ENCODE peak calls at places on chromosomes 6 and 20, in seven cellular contexts. Q is neuronal stem cell, Y is mesenchymal stem cell, O is H1, E is mesendoderm, F is H9, C is IMR-90. W is an unnamed sample.
A peak's percentile ranks its signal among the peaks of the same experiment; 100 is the strongest.

GRCh38 chr6:131269565-131270391 is 134.5 kb downstream of the AKAP7 start:
- DNase-seq in Q (no peak), Y (no peak), O (no peak), E (no peak), F (no peak), C (no peak), W (no peak)

GRCh38 chr6:103750603-103751002 is 1109.1 kb downstream of the HACE1 start:
- DNase-seq in Q (no peak), Y (no peak), O (no peak), E (no peak), F (peak; percentile 44), C (no peak), W (no peak)

GRCh38 chr20:32664352-32665159 is 9.2 kb downstream of the C20orf203 start:
- DNase-seq in Q (no peak), Y (no peak), O (no peak), E (no peak), F (no peak), C (no peak), W (no peak)

GRCh38 chr6:29516108-29516507 is 28.4 kb upstream of the MAS1L start:
- DNase-seq in Q (no peak), Y (no peak), O (no peak), E (no peak), F (no peak), C (peak; percentile 5), W (no peak)

GRCh38 chr6:52541135-52541534 is 35.7 kb downstream of the TRAM2 start:
- DNase-seq in Q (no peak), Y (no peak), O (no peak), E (no peak), F (no peak), C (no peak), W (no peak)

GRCh38 chr6:82611751-82612150 is 248.1 kb downstream of the TPBG start:
- DNase-seq in Q (no peak), Y (no peak), O (no peak), E (no peak), F (no peak), C (no peak), W (no peak)

GRCh38 chr6:106162926-106163325 is 76.8 kb downstream of the PRDM1 start:
- DNase-seq in Q (no peak), Y (no peak), O (no peak), E (no peak), F (no peak), C (no peak), W (no peak)

GRCh38 chr6:111642463-111643158 is 36.9 kb upstream of the TRAF3IP2 start:
- DNase-seq in Q (no peak), Y (peak; percentile 74), O (peak; percentile 69), E (peak; percentile 79), F (peak; percentile 78), C (peak; percentile 66), W (peak; percentile 75)

GRCh38 chr20:38127011-38127621 is 38.0 kb downstream of the TGM2 start:
- DNase-seq in Q (no peak), Y (peak; percentile 86), O (no peak), E (no peak), F (no peak), C (peak; percentile 83), W (no peak)

GRCh38 chr6:99111590-99111989 is 163.8 kb upstream of the FBXL4 start:
- DNase-seq in Q (no peak), Y (no peak), O (no peak), E (no peak), F (no peak), C (no peak), W (no peak)

GRCh38 chr6:43781941-43782704 is 12.1 kb downstream of the VEGFA start:
- DNase-seq in Q (no peak), Y (no peak), O (no peak), E (no peak), F (no peak), C (no peak), W (no peak)

GRCh38 chr6:56292505-56293181 is 45.3 kb upstream of the COL21A1 start:
- DNase-seq in Q (peak; percentile 51), Y (peak; percentile 75), O (peak; percentile 50), E (peak; percentile 77), F (peak; percentile 52), C (peak; percentile 62), W (peak; percentile 64)

GRCh38 chr6:155400022-155400965 is 55.3 kb downstream of the NOX3 start:
- DNase-seq in Q (no peak), Y (no peak), O (no peak), E (no peak), F (no peak), C (no peak), W (peak; percentile 20)

GRCh38 chr6:4355241-4355640 is 219.9 kb upstream of the ECI2 start:
- DNase-seq in Q (no peak), Y (peak; percentile 88), O (no peak), E (peak; percentile 46), F (no peak), C (peak; percentile 95), W (no peak)

GRCh38 chr6:136699358-136699757 is 92.9 kb downstream of the MAP3K5 start:
- DNase-seq in Q (no peak), Y (no peak), O (no peak), E (no peak), F (no peak), C (no peak), W (no peak)

GRCh38 chr6:137234505-137234863 is 15.3 kb upstream of the IFNGR1 start:
- DNase-seq in Q (no peak), Y (no peak), O (no peak), E (no peak), F (no peak), C (no peak), W (no peak)

GRCh38 chr6:79670789-79671188 is 39.7 kb downstream of the SH3BGRL2 start:
- DNase-seq in Q (no peak), Y (no peak), O (no peak), E (peak; percentile 51), F (no peak), C (no peak), W (no peak)

GRCh38 chr6:35757461-35758123 is 18.8 kb upstream of the CLPSL2 start:
- DNase-seq in Q (no peak), Y (peak; percentile 52), O (no peak), E (peak; percentile 89), F (peak; percentile 80), C (peak; percentile 28), W (no peak)

GRCh38 chr6:127457444-127458064 is 1.6 kb downstream of the KIAA0408 start:
- DNase-seq in Q (no peak), Y (peak; percentile 65), O (no peak), E (peak; percentile 10), F (no peak), C (peak; percentile 81), W (no peak)

GRCh38 chr6:87700729-87701675 is 1.0 kb downstream of the AKIRIN2 start:
- DNase-seq in Q (peak; percentile 39), Y (peak; percentile 74), O (peak; percentile 52), E (peak; percentile 77), F (no peak), C (peak; percentile 62), W (peak; percentile 57)

GRCh38 chr6:110618591-110619267 is 142.3 kb upstream of the SLC22A16 start:
- DNase-seq in Q (peak; percentile 6), Y (peak; percentile 7), O (no peak), E (peak; percentile 79), F (no peak), C (peak; percentile 28), W (no peak)

DNA sequence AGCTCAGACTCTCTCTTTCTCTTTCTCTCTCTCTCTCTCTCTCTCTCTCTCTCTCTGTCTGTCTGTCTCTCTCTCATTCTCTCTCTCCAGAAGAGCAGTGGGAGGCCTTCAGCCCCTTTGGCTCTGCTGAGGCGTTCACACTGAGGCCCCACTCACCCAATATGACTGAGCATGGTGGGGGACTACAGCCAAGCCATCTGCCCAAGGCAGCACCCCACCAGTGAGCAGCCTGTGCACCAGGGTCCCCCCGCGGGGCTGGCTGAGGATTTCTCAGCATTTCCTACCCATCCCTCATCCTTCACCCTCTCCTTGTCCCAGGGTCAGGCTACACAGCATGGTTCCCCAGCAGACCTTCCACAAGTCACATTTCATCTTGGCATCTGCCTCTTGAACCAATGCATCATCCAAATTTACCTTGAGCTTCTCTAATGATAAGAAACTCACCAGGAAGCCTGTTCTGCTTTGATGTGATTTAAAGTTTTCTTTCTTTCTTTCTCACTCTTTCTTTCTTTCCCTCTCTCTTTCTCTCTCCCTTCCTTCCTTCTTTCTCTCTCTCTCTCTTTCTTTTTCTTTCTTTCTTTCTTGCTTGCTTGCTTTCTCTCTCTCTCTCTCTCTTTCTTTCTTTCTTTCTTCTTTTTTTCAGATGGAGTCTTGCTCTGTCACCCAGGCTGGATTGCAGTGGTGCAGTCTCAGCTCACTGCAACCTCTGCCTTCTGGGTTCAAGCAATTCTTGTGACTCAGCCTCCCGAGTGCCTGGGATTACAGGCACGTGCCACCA is 47.1 kb upstream of the NXT1 start:
- DNase-seq in Q (no peak), Y (no peak), O (no peak), E (no peak), F (no peak), C (no peak), W (no peak)
- H4K8ac ChIP-seq in Q (no peak overlapping the region), Y (no peak overlapping the region), O (no peak overlapping the region), E (no peak overlapping the region), F (no peak overlapping the region), C (no peak overlapping the region), W (no peak overlapping the region)

GRCh38 chr6:63268574-63268973 is 51.2 kb downstream of the LGSN start:
- DNase-seq in Q (no peak), Y (no peak), O (no peak), E (no peak), F (no peak), C (no peak), W (no peak)

GRCh38 chr6:63269470-63269869 is 50.3 kb downstream of the LGSN start:
- DNase-seq in Q (no peak), Y (no peak), O (no peak), E (peak; percentile 62), F (no peak), C (no peak), W (no peak)

GRCh38 chr6:63275953-63276352 is 43.8 kb downstream of the LGSN start:
- DNase-seq in Q (no peak), Y (no peak), O (no peak), E (no peak), F (no peak), C (no peak), W (no peak)

GRCh38 chr6:63267828-63268227 is 52.0 kb downstream of the LGSN start:
- DNase-seq in Q (no peak), Y (no peak), O (no peak), E (no peak), F (no peak), C (no peak), W (no peak)

DNA sequence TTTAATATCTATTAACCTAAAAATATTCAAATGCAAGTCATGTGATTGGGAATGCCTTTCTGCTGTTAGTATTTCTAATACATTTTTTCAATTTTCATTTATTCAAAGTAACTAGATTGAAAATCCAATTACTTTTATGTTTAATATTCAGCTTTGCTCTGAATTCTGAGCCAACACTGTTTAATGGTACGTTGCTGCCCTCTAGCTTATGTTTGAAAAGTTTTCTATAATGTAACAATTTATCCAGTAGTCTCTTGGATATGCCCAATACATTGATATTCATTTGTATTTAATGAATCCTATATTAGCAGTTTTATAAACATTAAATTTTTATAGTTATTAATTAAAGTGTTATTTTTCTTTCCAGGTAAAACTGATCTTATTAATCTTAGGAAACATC is 47.4 kb downstream of the LGSN start:
- DNase-seq in Q (no peak), Y (peak; percentile 43), O (no peak), E (peak; percentile 47), F (no peak), C (peak; percentile 35), W (no peak)
- H4K8ac ChIP-seq in Q (no peak overlapping the region), Y (no peak overlapping the region), O (no peak overlapping the region), E (no peak overlapping the region), F (no peak overlapping the region), C (no peak overlapping the region), W (no peak overlapping the region)

GRCh38 chr6:90645634-90646033 is 58.8 kb upstream of the MAP3K7 start:
- DNase-seq in Q (no peak), Y (no peak), O (no peak), E (no peak), F (no peak), C (no peak), W (no peak)
- H4K8ac ChIP-seq in Q (no peak overlapping the region), Y (no peak overlapping the region), O (no peak overlapping the region), E (peak overlapping the region; percentile 76), F (no peak overlapping the region), C (no peak overlapping the region), W (no peak overlapping the region)

GRCh38 chr6:114747995-114748625 is 405.3 kb upstream of the HS3ST5 start:
- DNase-seq in Q (peak; percentile 14), Y (peak; percentile 61), O (no peak), E (peak; percentile 22), F (no peak), C (peak; percentile 45), W (peak; percentile 1)
- H4K8ac ChIP-seq in Q (no peak overlapping the region), Y (no peak overlapping the region), O (no peak overlapping the region), E (no peak overlapping the region), F (no peak overlapping the region), C (no peak overlapping the region), W (no peak overlapping the region)

W was measured in trophoblast cell.